ENCODE peak calls at places on chromosomes 2 and 18, in six cellular contexts. One of them, this sample, is unnamed.

GRCh38 chr18:63936932-63937393 is 12.1 kb upstream of the HMSD start:
- DNase-seq in left ventricle myocardium inferior: no peak
- DNase-seq in GM10248: no peak
- DNase-seq in upper lobe of right lung: no peak
- DNase-seq in progenitor cell of endocrine pancreas: no peak
- DNase-seq in nephron progenitor cell: no peak
- DNase-seq in this sample: no peak

GRCh38 chr2:109195193-109196045 is 66.4 kb downstream of the SH3RF3 start:
- DNase-seq in progenitor cell of endocrine pancreas: no peak
- DNase-seq in GM10248: no peak
- DNase-seq in upper lobe of right lung: peak
- DNase-seq in left ventricle myocardium inferior: peak
- DNase-seq in nephron progenitor cell: no peak
- DNase-seq in this sample: no peak

GRCh38 chr18:77164762-77165485 is 32.3 kb upstream of the MBP start:
- DNase-seq in GM10248: no peak
- DNase-seq in progenitor cell of endocrine pancreas: no peak
- DNase-seq in upper lobe of right lung: no peak
- DNase-seq in nephron progenitor cell: no peak
- DNase-seq in left ventricle myocardium inferior: no peak
- DNase-seq in this sample: no peak

GRCh38 chr18:48575301-48575657 is 36.4 kb downstream of the CTIF start:
- DNase-seq in GM10248: no peak
- DNase-seq in progenitor cell of endocrine pancreas: no peak
- DNase-seq in left ventricle myocardium inferior: no peak
- DNase-seq in upper lobe of right lung: no peak
- DNase-seq in nephron progenitor cell: no peak
- DNase-seq in this sample: no peak

GRCh38 chr2:55231546-55232083 is 478 bp downstream of the CLHC1 start:
- DNase-seq in upper lobe of right lung: no peak
- DNase-seq in left ventricle myocardium inferior: no peak
- DNase-seq in GM10248: no peak
- DNase-seq in progenitor cell of endocrine pancreas: no peak
- DNase-seq in nephron progenitor cell: no peak
- DNase-seq in this sample: no peak

GRCh38 chr2:240514631-240515030 is 43.2 kb downstream of the ANKMY1 start:
- DNase-seq in nephron progenitor cell: no peak
- DNase-seq in GM10248: no peak
- DNase-seq in progenitor cell of endocrine pancreas: peak
- DNase-seq in upper lobe of right lung: no peak
- DNase-seq in left ventricle myocardium inferior: no peak
- DNase-seq in this sample: no peak

GRCh38 chr2:9846554-9846953 is 3.3 kb downstream of the TAF1B start:
- DNase-seq in nephron progenitor cell: no peak
- DNase-seq in left ventricle myocardium inferior: no peak
- DNase-seq in progenitor cell of endocrine pancreas: no peak
- DNase-seq in upper lobe of right lung: no peak
- DNase-seq in GM10248: no peak
- DNase-seq in this sample: no peak

GRCh38 chr18:2513616-2514015 is 57.7 kb downstream of the METTL4 start:
- DNase-seq in nephron progenitor cell: no peak
- DNase-seq in left ventricle myocardium inferior: no peak
- DNase-seq in progenitor cell of endocrine pancreas: no peak
- DNase-seq in GM10248: no peak
- DNase-seq in upper lobe of right lung: no peak
- DNase-seq in this sample: no peak

GRCh38 chr2:47067788-47068407 is 87.2 kb downstream of the STPG4 start:
- DNase-seq in nephron progenitor cell: no peak
- DNase-seq in upper lobe of right lung: no peak
- DNase-seq in left ventricle myocardium inferior: no peak
- DNase-seq in GM10248: no peak
- DNase-seq in progenitor cell of endocrine pancreas: no peak
- DNase-seq in this sample: no peak

GRCh38 chr18:21402272-21402671 is 160.2 kb downstream of the GREB1L start:
- DNase-seq in GM10248: no peak
- DNase-seq in progenitor cell of endocrine pancreas: no peak
- DNase-seq in nephron progenitor cell: no peak
- DNase-seq in left ventricle myocardium inferior: no peak
- DNase-seq in upper lobe of right lung: no peak
- DNase-seq in this sample: no peak

GRCh38 chr18:49647496-49648168 is 85.8 kb downstream of the LIPG start:
- DNase-seq in progenitor cell of endocrine pancreas: no peak
- DNase-seq in left ventricle myocardium inferior: no peak
- DNase-seq in nephron progenitor cell: no peak
- DNase-seq in GM10248: no peak
- DNase-seq in upper lobe of right lung: no peak
- DNase-seq in this sample: no peak

GRCh38 chr18:66124394-66124793 is 373.6 kb downstream of the CDH7 start:
- DNase-seq in left ventricle myocardium inferior: no peak
- DNase-seq in nephron progenitor cell: no peak
- DNase-seq in upper lobe of right lung: no peak
- DNase-seq in progenitor cell of endocrine pancreas: no peak
- DNase-seq in GM10248: no peak
- DNase-seq in this sample: no peak

GRCh38 chr2:86249843-86250402 is 50.7 kb downstream of the MRPL35 start:
- DNase-seq in GM10248: peak
- DNase-seq in nephron progenitor cell: no peak
- DNase-seq in progenitor cell of endocrine pancreas: no peak
- DNase-seq in left ventricle myocardium inferior: no peak
- DNase-seq in upper lobe of right lung: no peak
- DNase-seq in this sample: no peak

GRCh38 chr2:100427627-100428258 is 10.3 kb upstream of the CHST10 start:
- DNase-seq in progenitor cell of endocrine pancreas: no peak
- DNase-seq in upper lobe of right lung: peak
- DNase-seq in nephron progenitor cell: peak
- DNase-seq in left ventricle myocardium inferior: peak
- DNase-seq in GM10248: peak
- DNase-seq in this sample: peak

GRCh38 chr18:42363446-42363845 is 408.4 kb downstream of the PIK3C3 start:
- DNase-seq in upper lobe of right lung: no peak
- DNase-seq in GM10248: no peak
- DNase-seq in nephron progenitor cell: no peak
- DNase-seq in progenitor cell of endocrine pancreas: no peak
- DNase-seq in left ventricle myocardium inferior: no peak
- DNase-seq in this sample: no peak

GRCh38 chr2:9647884-9648283 is 17.1 kb upstream of the YWHAQ start:
- DNase-seq in upper lobe of right lung: no peak
- DNase-seq in GM10248: no peak
- DNase-seq in nephron progenitor cell: no peak
- DNase-seq in left ventricle myocardium inferior: no peak
- DNase-seq in progenitor cell of endocrine pancreas: no peak
- DNase-seq in this sample: no peak

GRCh38 chr18:75844102-75844604 is 416.6 kb upstream of the SMIM21 start:
- DNase-seq in upper lobe of right lung: no peak
- DNase-seq in left ventricle myocardium inferior: no peak
- DNase-seq in GM10248: no peak
- DNase-seq in nephron progenitor cell: no peak
- DNase-seq in progenitor cell of endocrine pancreas: no peak
- DNase-seq in this sample: no peak

GRCh38 chr2:239009001-239009961 is 161.4 kb downstream of the TWIST2 start:
- DNase-seq in GM10248: no peak
- DNase-seq in upper lobe of right lung: peak
- DNase-seq in nephron progenitor cell: peak
- DNase-seq in left ventricle myocardium inferior: no peak
- DNase-seq in progenitor cell of endocrine pancreas: no peak
- DNase-seq in this sample: no peak

GRCh38 chr2:10369269-10370255 is 66.9 kb downstream of the HPCAL1 start:
- DNase-seq in nephron progenitor cell: no peak
- DNase-seq in progenitor cell of endocrine pancreas: no peak
- DNase-seq in GM10248: no peak
- DNase-seq in left ventricle myocardium inferior: no peak
- DNase-seq in upper lobe of right lung: peak
- DNase-seq in this sample: no peak

GRCh38 chr18:41666251-41666650 is 288.8 kb upstream of the PIK3C3 start:
- DNase-seq in nephron progenitor cell: no peak
- DNase-seq in upper lobe of right lung: no peak
- DNase-seq in GM10248: no peak
- DNase-seq in left ventricle myocardium inferior: no peak
- DNase-seq in progenitor cell of endocrine pancreas: no peak
- DNase-seq in this sample: no peak

GRCh38 chr2:53500181-53500580 is 267.4 kb upstream of the CHAC2 start:
- DNase-seq in progenitor cell of endocrine pancreas: no peak
- DNase-seq in GM10248: no peak
- DNase-seq in upper lobe of right lung: no peak
- DNase-seq in nephron progenitor cell: no peak
- DNase-seq in left ventricle myocardium inferior: no peak
- DNase-seq in this sample: no peak

GRCh38 chr2:69514406-69514805 is 77.2 kb upstream of the NFU1 start:
- DNase-seq in progenitor cell of endocrine pancreas: no peak
- DNase-seq in GM10248: no peak
- DNase-seq in left ventricle myocardium inferior: peak
- DNase-seq in upper lobe of right lung: no peak
- DNase-seq in nephron progenitor cell: no peak
- DNase-seq in this sample: no peak

GRCh38 chr18:31740180-31740579 is 20.5 kb downstream of the SLC25A52 start:
- DNase-seq in GM10248: no peak
- DNase-seq in upper lobe of right lung: no peak
- DNase-seq in left ventricle myocardium inferior: no peak
- DNase-seq in nephron progenitor cell: no peak
- DNase-seq in progenitor cell of endocrine pancreas: no peak
- DNase-seq in this sample: no peak

GRCh38 chr2:3024401-3024935 is 353.1 kb downstream of the EIPR1 start:
- DNase-seq in upper lobe of right lung: no peak
- DNase-seq in nephron progenitor cell: no peak
- DNase-seq in left ventricle myocardium inferior: no peak
- DNase-seq in GM10248: no peak
- DNase-seq in progenitor cell of endocrine pancreas: no peak
- DNase-seq in this sample: no peak

GRCh38 chr18:5463390-5463789 is 80.4 kb downstream of the EPB41L3 start:
- DNase-seq in upper lobe of right lung: peak
- DNase-seq in left ventricle myocardium inferior: peak
- DNase-seq in progenitor cell of endocrine pancreas: no peak
- DNase-seq in GM10248: no peak
- DNase-seq in nephron progenitor cell: no peak
- DNase-seq in this sample: no peak

GRCh38 chr2:205540066-205540465 is 142.2 kb upstream of the NRP2 start:
- DNase-seq in GM10248: no peak
- DNase-seq in nephron progenitor cell: no peak
- DNase-seq in progenitor cell of endocrine pancreas: no peak
- DNase-seq in upper lobe of right lung: no peak
- DNase-seq in left ventricle myocardium inferior: no peak
- DNase-seq in this sample: no peak

GRCh38 chr2:205543937-205544702 is 138.2 kb upstream of the NRP2 start:
- DNase-seq in left ventricle myocardium inferior: no peak
- DNase-seq in upper lobe of right lung: no peak
- DNase-seq in nephron progenitor cell: no peak
- DNase-seq in GM10248: no peak
- DNase-seq in progenitor cell of endocrine pancreas: no peak
- DNase-seq in this sample: no peak

GRCh38 chr2:205534997-205535396 is 147.3 kb upstream of the NRP2 start:
- DNase-seq in nephron progenitor cell: no peak
- DNase-seq in upper lobe of right lung: no peak
- DNase-seq in progenitor cell of endocrine pancreas: no peak
- DNase-seq in left ventricle myocardium inferior: no peak
- DNase-seq in GM10248: no peak
- DNase-seq in this sample: no peak

GRCh38 chr2:205543262-205543843 is 138.9 kb upstream of the NRP2 start:
- DNase-seq in GM10248: no peak
- DNase-seq in left ventricle myocardium inferior: no peak
- DNase-seq in nephron progenitor cell: no peak
- DNase-seq in progenitor cell of endocrine pancreas: no peak
- DNase-seq in upper lobe of right lung: no peak
- DNase-seq in this sample: peak

GRCh38 chr2:205539603-205540002 is 142.7 kb upstream of the NRP2 start:
- DNase-seq in GM10248: no peak
- DNase-seq in left ventricle myocardium inferior: no peak
- DNase-seq in nephron progenitor cell: no peak
- DNase-seq in progenitor cell of endocrine pancreas: no peak
- DNase-seq in upper lobe of right lung: no peak
- DNase-seq in this sample: peak
- TF ChIP-seq CTCF in GM10248: no peak
- TF ChIP-seq CTCF in left ventricle myocardium inferior: no peak
- TF ChIP-seq CTCF in nephron progenitor cell: no peak
- TF ChIP-seq CTCF in progenitor cell of endocrine pancreas: peak
- TF ChIP-seq CTCF in upper lobe of right lung: no peak
- TF ChIP-seq CTCF in this sample: no peak

GRCh38 chr18:3624818-3625716 is 175.1 kb downstream of the TGIF1 start:
- DNase-seq in nephron progenitor cell: no peak
- DNase-seq in progenitor cell of endocrine pancreas: no peak
- DNase-seq in GM10248: no peak
- DNase-seq in left ventricle myocardium inferior: no peak
- DNase-seq in upper lobe of right lung: no peak
- DNase-seq in this sample: peak

GRCh38 chr18:3626927-3627240 is 176.9 kb downstream of the TGIF1 start:
- DNase-seq in nephron progenitor cell: no peak
- DNase-seq in left ventricle myocardium inferior: no peak
- DNase-seq in progenitor cell of endocrine pancreas: no peak
- DNase-seq in GM10248: no peak
- DNase-seq in upper lobe of right lung: no peak
- DNase-seq in this sample: no peak

GRCh38 chr18:3625717-3626091 is 175.7 kb downstream of the TGIF1 start:
- DNase-seq in upper lobe of right lung: no peak
- DNase-seq in nephron progenitor cell: no peak
- DNase-seq in progenitor cell of endocrine pancreas: no peak
- DNase-seq in GM10248: no peak
- DNase-seq in left ventricle myocardium inferior: no peak
- DNase-seq in this sample: no peak

GRCh38 chr18:3624546-3624817 is 174.5 kb downstream of the TGIF1 start:
- DNase-seq in progenitor cell of endocrine pancreas: no peak
- DNase-seq in nephron progenitor cell: no peak
- DNase-seq in GM10248: no peak
- DNase-seq in left ventricle myocardium inferior: no peak
- DNase-seq in upper lobe of right lung: no peak
- DNase-seq in this sample: no peak

GRCh38 chr18:3623769-3624545 is 174.0 kb downstream of the TGIF1 start:
- DNase-seq in progenitor cell of endocrine pancreas: peak
- DNase-seq in upper lobe of right lung: peak
- DNase-seq in nephron progenitor cell: peak
- DNase-seq in GM10248: no peak
- DNase-seq in left ventricle myocardium inferior: peak
- DNase-seq in this sample: peak
- TF ChIP-seq CTCF in progenitor cell of endocrine pancreas: no peak
- TF ChIP-seq CTCF in upper lobe of right lung: no peak
- TF ChIP-seq CTCF in nephron progenitor cell: no peak
- TF ChIP-seq CTCF in GM10248: no peak
- TF ChIP-seq CTCF in left ventricle myocardium inferior: no peak
- TF ChIP-seq CTCF in this sample: no peak

GRCh38 chr2:172200495-172201085 is 97.9 kb upstream of the DLX2 start:
- DNase-seq in upper lobe of right lung: no peak
- DNase-seq in GM10248: no peak
- DNase-seq in nephron progenitor cell: peak
- DNase-seq in progenitor cell of endocrine pancreas: no peak
- DNase-seq in left ventricle myocardium inferior: no peak
- DNase-seq in this sample: peak
- TF ChIP-seq CTCF in upper lobe of right lung: peak
- TF ChIP-seq CTCF in GM10248: peak
- TF ChIP-seq CTCF in nephron progenitor cell: peak
- TF ChIP-seq CTCF in progenitor cell of endocrine pancreas: peak
- TF ChIP-seq CTCF in left ventricle myocardium inferior: peak
- TF ChIP-seq CTCF in this sample: peak

DNA sequence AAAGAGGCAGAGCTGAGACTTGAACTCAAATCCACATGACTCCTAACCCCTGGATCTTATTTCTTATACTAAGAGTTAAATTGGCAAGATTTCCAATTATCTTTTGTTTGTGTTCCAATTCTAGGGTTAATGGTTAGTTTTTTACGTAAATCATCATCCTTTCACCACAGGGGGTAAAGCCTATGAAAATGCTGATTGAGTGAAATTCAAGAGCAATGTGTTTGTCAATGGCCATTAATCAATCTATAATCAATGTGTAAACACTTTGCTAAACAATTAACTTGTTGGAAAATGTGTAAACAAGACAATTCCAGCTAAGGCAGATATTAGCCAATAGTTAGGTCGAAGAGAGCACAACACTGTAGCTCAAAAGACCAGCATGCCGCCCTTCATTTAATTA is 376.5 kb upstream of the ACVR2A start:
- DNase-seq in progenitor cell of endocrine pancreas: no peak
- DNase-seq in GM10248: no peak
- DNase-seq in nephron progenitor cell: no peak
- DNase-seq in left ventricle myocardium inferior: no peak
- DNase-seq in upper lobe of right lung: no peak
- DNase-seq in this sample: no peak
- TF ChIP-seq CTCF in progenitor cell of endocrine pancreas: no peak
- TF ChIP-seq CTCF in GM10248: no peak
- TF ChIP-seq CTCF in nephron progenitor cell: no peak
- TF ChIP-seq CTCF in left ventricle myocardium inferior: no peak
- TF ChIP-seq CTCF in upper lobe of right lung: no peak
- TF ChIP-seq CTCF in this sample: no peak

This sample was measured in activated CD8-positive, alpha-beta T cell treated with anti-CD3 and anti-CD28 coated beads for 36 hours.